ENCODE peak calls at places on chromosomes 6 and 20, in ten cellular contexts. Z is A549, B is K562, W is BJ, M is mesothelial cell of epicardium, J is HL-60, X is GM20000, N is right atrium auricular region, K is endothelial cell, C is neural crest cell. G is an unnamed sample.

GRCh38 chr6:21115111-21115510 is 478.4 kb upstream of the SOX4 start:
- DNase-seq in B (no peak), M (no peak), W (no peak), N (no peak), J (no peak), K (no peak), X (no peak), C (no peak), Z (no peak), G (no peak)

GRCh38 chr20:1330075-1330830 is 1.3 kb upstream of the SDCBP2 start:
- DNase-seq in M (peak), J (no peak), X (no peak), C (no peak), B (no peak), Z (no peak), N (peak), W (no peak), K (no peak), G (no peak)

GRCh38 chr6:112936079-112936472 is 588.9 kb downstream of the RFPL4B start:
- DNase-seq in C (no peak), X (no peak), N (no peak), B (no peak), M (no peak), K (no peak), Z (no peak), W (no peak), J (no peak), G (no peak)

GRCh38 chr6:86031713-86032112 is 389.0 kb upstream of the SYNCRIP start:
- DNase-seq in X (no peak), N (no peak), M (no peak), J (no peak), W (no peak), B (no peak), C (no peak), K (no peak), Z (no peak), G (no peak)

GRCh38 chr6:12528171-12528570 is 188.4 kb upstream of the PHACTR1 start:
- DNase-seq in K (no peak), C (no peak), Z (no peak), N (no peak), B (no peak), M (no peak), W (no peak), X (no peak), J (no peak), G (no peak)

GRCh38 chr20:62227977-62228958 is 8.2 kb upstream of the HRH3 start:
- DNase-seq in B (no peak), J (no peak), Z (no peak), K (no peak), N (no peak), C (no peak), M (no peak), W (no peak), X (no peak), G (no peak)

GRCh38 chr6:168413018-168413720 is 27.8 kb upstream of the SMOC2 start:
- DNase-seq in X (no peak), N (no peak), K (no peak), Z (no peak), M (peak), W (no peak), B (peak), C (no peak), J (no peak), G (no peak)

GRCh38 chr6:15627829-15628228 is 35.0 kb downstream of the DTNBP1 start:
- DNase-seq in N (no peak), K (no peak), W (no peak), X (no peak), C (no peak), Z (no peak), J (no peak), B (no peak), M (no peak), G (no peak)

GRCh38 chr6:28589952-28590340 is 64.3 kb downstream of the GPX5 start:
- DNase-seq in J (no peak), M (peak), K (no peak), B (no peak), Z (no peak), X (no peak), W (no peak), N (no peak), C (no peak), G (peak)

GRCh38 chr20:49297605-49298530 is 20.0 kb upstream of the ZNFX1 start:
- DNase-seq in W (no peak), N (no peak), C (no peak), Z (no peak), K (no peak), B (no peak), J (no peak), X (no peak), M (no peak), G (no peak)

GRCh38 chr6:128888444-128889175 is 5.7 kb downstream of the LAMA2 start:
- DNase-seq in X (no peak), Z (no peak), W (no peak), N (no peak), C (no peak), J (no peak), K (no peak), M (no peak), B (no peak), G (no peak)

GRCh38 chr6:113450061-113450465 is 407.1 kb upstream of the MARCKS start:
- DNase-seq in X (no peak), J (no peak), K (no peak), N (no peak), B (no peak), W (no peak), M (no peak), C (no peak), Z (no peak), G (no peak)

GRCh38 chr20:56506103-56506502 is 18.4 kb upstream of the FAM209A start:
- DNase-seq in C (no peak), W (no peak), J (no peak), B (no peak), X (no peak), M (no peak), K (peak), Z (no peak), N (no peak), G (no peak)

GRCh38 chr6:150662814-150663213 is 63.1 kb downstream of the PLEKHG1 start:
- DNase-seq in J (no peak), N (no peak), X (no peak), K (no peak), Z (no peak), B (no peak), W (no peak), C (no peak), M (no peak), G (no peak)

GRCh38 chr6:111503194-111503593 is 20.2 kb upstream of the REV3L start:
- DNase-seq in J (no peak), K (no peak), N (no peak), M (no peak), W (no peak), B (no peak), Z (no peak), X (no peak), C (no peak), G (no peak)
- TF ChIP-seq CTCF in J (no peak), K (no peak), N (no peak), M (no peak), W (peak), B (no peak), Z (no peak), X (no peak), C (no peak), G (no peak)

GRCh38 chr20:44358776-44359175 is 3.3 kb downstream of the HNF4A start:
- DNase-seq in K (no peak), M (no peak), W (no peak), Z (no peak), B (peak), N (no peak), J (no peak), X (no peak), C (no peak), G (no peak)
- TF ChIP-seq CTCF in K (no peak), M (no peak), W (no peak), Z (no peak), B (no peak), N (no peak), J (no peak), X (no peak), C (no peak), G (no peak)

GRCh38 chr20:219290-220115 is 7.6 kb upstream of the DEFB129 start:
- DNase-seq in W (no peak), J (no peak), B (peak), K (peak), C (no peak), X (peak), M (no peak), N (no peak), Z (peak), G (peak)
- TF ChIP-seq CTCF in W (peak), J (no peak), B (peak), K (no peak), C (peak), X (peak), M (no peak), N (no peak), Z (peak), G (peak)

DNA sequence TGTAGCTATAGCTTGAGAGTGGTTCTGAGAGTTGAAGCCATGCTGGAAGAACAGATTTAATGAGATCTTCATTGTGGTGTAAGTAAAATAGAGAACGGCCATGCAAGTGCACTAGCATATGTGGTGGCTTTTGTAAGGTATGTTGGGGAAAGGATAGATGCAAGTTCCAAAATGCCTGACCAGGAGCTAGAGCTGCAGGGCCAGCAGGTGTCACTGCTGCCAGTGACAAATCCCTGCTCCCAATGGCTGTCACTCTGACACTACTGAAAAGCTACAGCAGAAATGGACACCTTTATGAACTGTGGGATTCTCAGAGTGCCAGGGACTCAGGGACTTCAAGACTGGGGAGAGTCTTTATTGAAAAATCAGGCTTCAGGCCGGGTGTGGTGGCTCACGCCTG is 23.1 kb upstream of the VIP start:
- DNase-seq in X (no peak), C (no peak), K (no peak), M (no peak), Z (no peak), W (no peak), N (no peak), B (no peak), J (no peak), G (no peak)
- TF ChIP-seq CTCF in X (no peak), C (no peak), K (no peak), M (no peak), Z (no peak), W (no peak), N (no peak), B (no peak), J (no peak), G (no peak)

DNA sequence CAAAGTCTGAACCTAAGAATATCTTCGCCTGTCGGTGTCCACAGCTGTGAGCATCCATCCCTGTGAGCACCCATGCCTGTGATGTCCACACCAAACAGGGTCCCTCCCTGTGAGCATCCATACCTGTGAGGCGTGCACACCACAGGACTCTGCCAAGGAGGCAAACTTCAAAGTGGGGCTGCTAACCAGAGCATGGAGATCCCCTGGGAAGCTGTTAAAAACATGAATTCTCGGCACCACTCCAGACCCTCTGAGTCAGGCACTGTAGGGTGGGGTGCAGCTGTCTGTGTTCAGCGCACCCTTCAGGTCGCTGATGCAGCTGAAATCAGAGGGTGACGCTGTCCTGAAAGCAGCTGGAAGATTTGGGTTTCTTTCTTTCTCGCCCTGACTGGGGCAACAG is 85.4 kb upstream of the NXT1 start:
- DNase-seq in M (no peak), W (no peak), J (no peak), B (no peak), K (no peak), N (no peak), Z (no peak), C (no peak), X (no peak), G (no peak)
- TF ChIP-seq CTCF in M (no peak), W (no peak), J (no peak), B (no peak), K (no peak), N (no peak), Z (no peak), C (no peak), X (no peak), G (no peak)

DNA sequence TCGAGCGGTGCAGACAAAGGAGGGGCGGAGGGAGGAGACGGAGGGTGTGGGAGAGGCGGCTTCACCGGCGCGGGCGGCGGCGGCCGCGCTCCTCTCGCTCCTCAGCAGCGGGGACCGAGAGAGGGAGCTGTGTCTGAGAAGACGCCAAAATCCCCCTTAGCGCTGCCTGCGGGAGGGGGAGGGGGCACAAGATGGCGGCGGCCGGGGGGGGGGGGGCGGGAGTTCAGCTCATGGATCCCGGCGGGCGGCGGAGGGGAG is 260 bp downstream of the ADNP start:
- DNase-seq in M (no peak), Z (no peak), N (no peak), W (no peak), B (no peak), X (peak), J (no peak), K (no peak), C (no peak), G (no peak)
- TF ChIP-seq CTCF in M (no peak), Z (no peak), N (no peak), W (no peak), B (no peak), X (no peak), J (no peak), K (no peak), C (no peak), G (no peak)

GRCh38 chr6:34237722-34238506 is 1.2 kb downstream of the HMGA1 start:
- DNase-seq in J (peak), N (no peak), W (no peak), Z (peak), B (peak), C (peak), X (peak), M (peak), K (peak), G (peak)
- TF ChIP-seq CTCF in J (no peak), N (peak), W (peak), Z (no peak), B (peak), C (peak), X (peak), M (peak), K (peak), G (peak)

GRCh38 chr20:50607850-50608749 is 83.2 kb downstream of the RIPOR3 start:
- DNase-seq in K (no peak), M (no peak), Z (no peak), W (no peak), B (no peak), C (no peak), N (no peak), J (no peak), X (no peak), G (no peak)

GRCh38 chr20:50609438-50609989 is 81.8 kb downstream of the RIPOR3 start:
- DNase-seq in K (no peak), N (no peak), Z (no peak), C (no peak), B (no peak), W (no peak), J (no peak), M (no peak), X (no peak), G (no peak)

GRCh38 chr20:50611128-50611810 is 80.1 kb downstream of the RIPOR3 start:
- DNase-seq in K (no peak), N (no peak), J (no peak), X (no peak), W (no peak), Z (no peak), M (no peak), B (no peak), C (no peak), G (no peak)

GRCh38 chr20:50608750-50609104 is 82.6 kb downstream of the RIPOR3 start:
- DNase-seq in N (no peak), Z (no peak), K (no peak), B (no peak), M (no peak), W (no peak), C (no peak), X (no peak), J (no peak), G (no peak)

GRCh38 chr20:50610212-50610718 is 81.1 kb downstream of the RIPOR3 start:
- DNase-seq in B (no peak), K (no peak), X (no peak), Z (no peak), M (no peak), W (no peak), J (no peak), N (no peak), C (no peak), G (no peak)
- TF ChIP-seq CTCF in B (no peak), K (no peak), X (no peak), Z (no peak), M (no peak), W (peak), J (no peak), N (no peak), C (no peak), G (no peak)

GRCh38 chr20:52219441-52219840 is 27.9 kb upstream of the ZFP64 start:
- DNase-seq in B (no peak), M (no peak), N (no peak), W (no peak), K (no peak), J (no peak), C (no peak), X (no peak), Z (no peak), G (no peak)
- TF ChIP-seq CTCF in B (no peak), M (no peak), N (no peak), W (no peak), K (no peak), J (no peak), C (no peak), X (no peak), Z (no peak), G (no peak)

G was measured in nephron progenitor cell.